ENCODE peak calls at places on chromosomes 7 and 10, in ten cellular contexts. N is colonic mucosa, T is HCT116, E is GM12878, R is neuronal stem cell, K is GM23248, B is mammary epithelial cell, W is H9, U is IMR-90, X is endodermal cell. C is an unnamed sample.

GRCh38 chr7:2982831-2983230 is 60.8 kb downstream of the CARD11 start:
- DNase-seq in E (no peak), B (no peak), R (no peak), T (no peak), K (no peak), X (no peak), U (no peak), N (no peak), W (no peak), C (peak)

GRCh38 chr10:14904316-14904732 is 25.7 kb downstream of the SUV39H2 start:
- DNase-seq in X (no peak), W (no peak), E (no peak), T (peak), B (no peak), N (no peak), R (no peak), U (peak), K (peak), C (no peak)

GRCh38 chr7:44438851-44439250 is 51.6 kb downstream of the NUDCD3 start:
- DNase-seq in U (peak), N (no peak), R (no peak), E (no peak), X (no peak), W (no peak), B (no peak), T (no peak), K (peak), C (no peak)

GRCh38 chr10:77156406-77156879 is 481.2 kb downstream of the KCNMA1 start:
- DNase-seq in B (peak), N (peak), E (no peak), R (no peak), U (peak), X (no peak), W (no peak), K (peak), T (no peak), C (no peak)

GRCh38 chr7:66033471-66034385 is 41.9 kb upstream of the ASL start:
- DNase-seq in B (no peak), N (no peak), U (peak), E (no peak), X (no peak), R (no peak), K (peak), W (no peak), T (no peak), C (no peak)

GRCh38 chr7:99456288-99456687 is 9.7 kb downstream of the ATP5MF start:
- DNase-seq in N (no peak), U (no peak), K (no peak), R (no peak), B (no peak), X (no peak), W (no peak), T (no peak), E (no peak), C (no peak)

GRCh38 chr7:2024227-2024918 is 208.4 kb downstream of the MAD1L1 start:
- DNase-seq in W (no peak), B (no peak), K (no peak), N (no peak), X (no peak), R (no peak), E (no peak), U (no peak), T (no peak), C (peak)

GRCh38 chr10:77899080-77899477 is 27.5 kb downstream of the DLG5 start:
- DNase-seq in E (no peak), X (no peak), U (peak), T (peak), W (no peak), R (no peak), N (peak), B (peak), K (peak), C (no peak)

GRCh38 chr7:135950972-135951371 is 26.2 kb downstream of the MTPN start:
- DNase-seq in R (no peak), N (no peak), W (no peak), K (no peak), E (no peak), B (no peak), U (no peak), X (no peak), T (no peak), C (no peak)

GRCh38 chr10:93749218-93749799 is 8.4 kb upstream of the LGI1 start:
- DNase-seq in E (no peak), K (peak), B (no peak), T (no peak), X (peak), U (no peak), N (peak), W (peak), R (no peak), C (no peak)

GRCh38 chr7:133434246-133434865 is 181.5 kb downstream of the EXOC4 start:
- DNase-seq in N (no peak), K (peak), E (no peak), W (no peak), B (peak), X (no peak), R (no peak), T (no peak), U (peak), C (no peak)

GRCh38 chr7:79820387-79820786 is 314.2 kb upstream of the GNAI1 start:
- DNase-seq in R (peak), W (no peak), B (peak), K (peak), N (peak), U (peak), T (no peak), E (no peak), X (no peak), C (peak)

GRCh38 chr7:63024446-63024845 is 974.2 kb upstream of the ZNF722 start:
- DNase-seq in N (no peak), W (no peak), R (no peak), U (no peak), X (no peak), K (no peak), B (no peak), T (no peak), E (no peak), C (no peak)

GRCh38 chr10:484441-484924 is 205.0 kb downstream of the DIP2C start:
- DNase-seq in U (peak), R (no peak), K (peak), T (no peak), N (peak), E (no peak), X (peak), W (peak), B (no peak), C (peak)

GRCh38 chr10:14360515-14360914 is 29.8 kb upstream of the FRMD4A start:
- DNase-seq in T (no peak), B (no peak), R (no peak), X (no peak), N (no peak), K (no peak), U (no peak), E (no peak), W (no peak), C (no peak)

GRCh38 chr10:2439983-2440382 is 627.4 kb upstream of the PFKP start:
- DNase-seq in U (no peak), N (no peak), K (no peak), W (no peak), R (no peak), T (no peak), X (no peak), E (no peak), B (no peak), C (no peak)

GRCh38 chr7:41481353-41481752 is 221.5 kb downstream of the INHBA start:
- DNase-seq in B (no peak), K (peak), R (no peak), W (no peak), U (peak), N (no peak), X (no peak), T (no peak), E (no peak), C (no peak)

GRCh38 chr7:91784469-91784868 is 96.0 kb downstream of the MTERF1 start:
- DNase-seq in E (no peak), K (peak), N (no peak), T (peak), X (no peak), B (peak), U (peak), R (no peak), W (no peak), C (no peak)

GRCh38 chr10:69899727-69900595 is 98.3 kb downstream of the COL13A1 start:
- DNase-seq in B (no peak), W (peak), E (no peak), X (peak), K (no peak), T (no peak), R (no peak), U (no peak), N (no peak), C (no peak)

GRCh38 chr7:51446356-51446755 is 129.7 kb upstream of the COBL start:
- DNase-seq in N (no peak), W (peak), B (no peak), X (peak), K (no peak), R (no peak), E (no peak), U (no peak), T (no peak), C (no peak)

GRCh38 chr10:45425628-45426563 is 51.9 kb downstream of the ALOX5 start:
- DNase-seq in K (peak), E (no peak), U (no peak), T (peak), X (peak), B (peak), W (no peak), R (no peak), N (no peak), C (no peak)

GRCh38 chr7:24829787-24830186 is 72.5 kb upstream of the GSDME start:
- DNase-seq in W (no peak), X (no peak), E (no peak), U (peak), K (peak), T (no peak), N (no peak), B (peak), R (no peak), C (no peak)

DNA sequence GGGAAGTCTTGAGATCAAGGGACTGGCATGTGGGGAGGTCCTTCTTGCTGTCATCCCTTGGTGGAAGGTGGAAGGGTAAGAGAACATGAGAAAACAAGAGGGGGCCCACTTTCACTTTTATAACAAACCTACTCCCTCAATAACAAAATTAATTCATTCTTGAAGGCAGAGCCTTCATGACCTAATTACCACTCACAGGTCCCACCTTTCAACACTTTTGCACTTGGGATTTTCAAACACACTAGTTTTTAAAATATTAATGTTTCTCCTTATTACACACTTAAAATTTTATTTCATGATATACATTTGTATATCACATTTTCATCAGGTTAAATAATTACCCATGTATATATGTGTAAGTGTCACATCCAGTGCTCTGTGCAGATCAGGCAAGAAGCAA is 2.0 kb downstream of the ST7 start:
- DNase-seq in B (no peak), N (no peak), X (no peak), R (no peak), W (no peak), T (no peak), E (no peak), K (no peak), U (no peak), C (no peak)
- H3K9ac ChIP-seq in B (peak), N (no peak), X (no peak), R (no peak), W (no peak), T (no peak), E (peak), K (peak), U (no peak), C (peak)

GRCh38 chr7:27605689-27606269 is 56.9 kb downstream of the HIBADH start:
- DNase-seq in T (no peak), R (no peak), U (peak), B (peak), N (no peak), E (no peak), W (no peak), K (peak), X (no peak), C (no peak)
- H3K27ac ChIP-seq in T (no peak), R (no peak), U (no peak), B (no peak), N (no peak), E (no peak), W (no peak), K (peak), X (no peak), C (no peak)

DNA sequence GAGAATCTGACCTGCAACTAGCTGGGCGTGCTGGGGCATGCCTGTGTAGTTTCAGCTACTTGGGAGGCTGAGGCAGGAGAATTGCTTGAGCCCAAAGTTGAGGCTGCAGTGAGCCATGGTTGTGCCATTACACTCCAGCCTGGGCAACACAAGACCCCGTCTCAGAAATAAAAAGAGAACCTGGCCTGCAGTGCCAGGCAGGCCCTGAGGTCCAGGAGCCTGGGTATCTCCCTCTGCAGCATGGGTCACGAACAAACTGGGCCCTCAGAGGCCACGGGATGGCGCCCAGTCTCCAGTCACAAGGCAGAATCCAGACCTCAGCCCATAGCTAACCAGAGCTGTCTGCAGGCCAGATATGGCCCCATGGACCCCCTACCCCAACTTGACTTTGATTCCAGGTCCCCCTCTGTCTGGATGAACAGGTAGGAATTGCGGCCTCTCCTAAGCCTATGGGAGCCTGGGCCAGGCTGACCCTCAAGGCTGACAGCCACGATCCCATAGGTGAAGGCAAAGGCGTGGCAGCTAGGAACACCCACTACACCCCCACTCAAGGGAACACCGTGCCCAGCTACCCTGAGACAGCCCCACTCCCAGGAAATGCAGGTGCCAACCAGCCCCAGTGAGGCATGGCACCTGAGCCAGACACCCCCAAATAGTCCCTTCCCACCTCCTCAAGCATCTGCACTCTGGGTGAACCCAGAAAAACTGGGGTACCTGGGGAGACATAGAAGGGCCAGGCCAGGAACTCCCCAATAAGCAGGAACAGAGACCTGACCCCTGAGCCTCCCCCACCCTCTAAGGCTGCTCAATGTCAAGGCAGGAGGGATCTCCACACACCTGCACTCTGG is 102.8 kb upstream of the TNRC18 start:
- DNase-seq in K (peak), U (peak), R (no peak), X (peak), W (peak), N (peak), T (no peak), E (no peak), B (peak), C (no peak)
- H3K9ac ChIP-seq in K (peak), U (peak), R (no peak), X (peak), W (no peak), N (peak), T (no peak), E (peak), B (no peak), C (no peak)

GRCh38 chr7:71638108-71638507 is 506.2 kb downstream of the GALNT17 start:
- DNase-seq in W (no peak), E (no peak), X (no peak), N (no peak), K (no peak), U (no peak), R (no peak), T (no peak), B (no peak), C (no peak)

GRCh38 chr7:71636329-71636728 is 504.4 kb downstream of the GALNT17 start:
- DNase-seq in T (no peak), E (no peak), K (peak), N (no peak), U (no peak), X (peak), B (no peak), R (no peak), W (peak), C (no peak)

GRCh38 chr7:71637578-71637977 is 505.6 kb downstream of the GALNT17 start:
- DNase-seq in N (no peak), R (no peak), X (no peak), K (peak), U (no peak), T (no peak), W (no peak), E (no peak), B (no peak), C (no peak)

GRCh38 chr7:71630521-71630920 is 498.6 kb downstream of the GALNT17 start:
- DNase-seq in R (no peak), T (no peak), B (no peak), E (no peak), X (no peak), N (no peak), K (no peak), U (no peak), W (no peak), C (no peak)

DNA sequence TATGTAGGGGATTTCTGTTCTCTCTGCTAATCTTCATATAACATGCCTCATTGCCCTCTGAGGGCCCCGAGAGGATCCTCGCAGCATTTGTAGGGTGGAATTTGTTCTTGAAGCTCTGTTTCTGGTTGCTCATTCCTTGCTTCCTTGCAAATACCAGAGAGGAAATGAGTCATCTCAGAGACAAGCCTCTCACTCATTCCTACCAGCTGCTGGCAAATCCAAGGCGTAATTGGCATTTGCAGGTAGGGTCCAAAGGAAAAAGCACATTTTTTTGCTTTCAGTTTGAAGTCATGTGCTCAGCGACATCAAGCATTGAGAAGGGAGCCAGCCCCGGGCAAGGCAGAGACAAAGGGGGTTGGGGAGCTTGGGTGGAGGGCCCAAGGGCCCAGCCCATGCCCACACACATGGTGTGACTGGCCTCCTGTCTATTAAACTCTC is 501.6 kb downstream of the GALNT17 start:
- DNase-seq in K (peak), T (no peak), W (peak), X (peak), N (no peak), B (peak), U (peak), R (no peak), E (no peak), C (no peak)
- H3K27ac ChIP-seq in K (no peak), T (no peak), W (peak), X (peak), N (no peak), B (no peak), U (no peak), R (peak), E (no peak), C (no peak)

C was measured in kidney.